ENCODE peak calls at places on chromosome 9, in eight cellular contexts. K is ACHN, E is posterior cingulate gyrus, W is HCT116, O is endodermal cell, I is RWPE1, U is HT-29, Y is fibroblast of mammary gland. D is an unnamed sample.

GRCh38 chr9:102855646-102856045 is 139.5 kb upstream of the CYLC2 start:
- DNase-seq in K (no peak), E (no peak), W (no peak), O (no peak), I (no peak), U (no peak), Y (no peak), D (no peak)

GRCh38 chr9:113355197-113355596 is 5.9 kb downstream of the BSPRY start:
- DNase-seq in K (peak), E (no peak), W (no peak), O (no peak), I (no peak), U (peak), Y (peak), D (no peak)

GRCh38 chr9:122949696-122950095 is 8.9 kb downstream of the RABGAP1 start:
- DNase-seq in K (no peak), E (no peak), W (no peak), O (no peak), I (no peak), U (no peak), Y (no peak), D (no peak)

GRCh38 chr9:22158983-22159382 is 149.9 kb upstream of the CDKN2B start:
- DNase-seq in K (no peak), E (peak), W (peak), O (no peak), I (peak), U (peak), Y (peak), D (peak)

GRCh38 chr9:128408963-128409431 is 11.7 kb upstream of the CERCAM start:
- DNase-seq in K (no peak), E (peak), W (no peak), O (no peak), I (no peak), U (no peak), Y (no peak), D (no peak)

GRCh38 chr9:23669776-23670175 is 156.3 kb downstream of the ELAVL2 start:
- DNase-seq in K (no peak), E (no peak), W (no peak), O (no peak), I (no peak), U (no peak), Y (no peak), D (no peak)

GRCh38 chr9:12060811-12061210 is 632.4 kb upstream of the TYRP1 start:
- DNase-seq in K (no peak), E (no peak), W (no peak), O (no peak), I (peak), U (no peak), Y (peak), D (no peak)

GRCh38 chr9:122261469-122261881 is 3.2 kb downstream of the RBM18 start:
- DNase-seq in K (peak), E (no peak), W (no peak), O (no peak), I (peak), U (no peak), Y (peak), D (peak)

GRCh38 chr9:114285166-114285867 is 37.6 kb upstream of the ORM1 start:
- DNase-seq in K (peak), E (no peak), W (no peak), O (peak), I (peak), U (no peak), Y (peak), D (peak)

GRCh38 chr9:105854056-105854782 is 159.9 kb downstream of the TMEM38B start:
- DNase-seq in K (no peak), E (no peak), W (no peak), O (no peak), I (no peak), U (no peak), Y (no peak), D (no peak)

GRCh38 chr9:4463824-4464223 is 26.4 kb upstream of the SLC1A1 start:
- DNase-seq in K (no peak), E (no peak), W (no peak), O (no peak), I (no peak), U (no peak), Y (no peak), D (no peak)

D was measured in lung microvascular endothelial cell.